ENCODE peak calls at places on chromosomes 11 and 22, in six cellular contexts. T, I, Q, K, A and E are unnamed samples.

GRCh38 chr22:46547179-46547882 is 9.9 kb upstream of the CELSR1 start:
- DNase-seq in I (no peak), T (peak), K (no peak), A (peak), Q (no peak), E (no peak)

GRCh38 chr22:25451480-25452114 is 112.9 kb upstream of the GRK3 start:
- DNase-seq in I (no peak), T (no peak), A (no peak), Q (no peak), K (no peak), E (no peak)

GRCh38 chr11:128294001-128294684 is 293.2 kb downstream of the ETS1 start:
- DNase-seq in A (no peak), I (no peak), K (no peak), T (no peak), Q (no peak), E (no peak)

GRCh38 chr11:69040581-69041260 is 8.0 kb upstream of the TPCN2 start:
- DNase-seq in A (no peak), T (peak), Q (no peak), K (no peak), I (peak), E (no peak)

GRCh38 chr22:37269930-37270678 is 12.2 kb upstream of the CYTH4 start:
- DNase-seq in T (peak), Q (no peak), I (no peak), K (no peak), A (no peak), E (no peak)

GRCh38 chr11:1478544-1478943 is 8.0 kb downstream of the MOB2 start:
- DNase-seq in I (no peak), A (no peak), K (peak), T (no peak), Q (no peak), E (no peak)

GRCh38 chr22:28813772-28814518 is 13.6 kb upstream of the XBP1 start:
- DNase-seq in Q (peak), A (peak), T (no peak), I (no peak), K (no peak), E (no peak)

GRCh38 chr22:27625769-27626674 is 175.5 kb downstream of the MN1 start:
- DNase-seq in Q (no peak), K (no peak), A (no peak), T (peak), I (no peak), E (no peak)

GRCh38 chr11:7576671-7577225 is 62.9 kb downstream of the PPFIBP2 start:
- DNase-seq in Q (no peak), T (peak), K (peak), I (no peak), A (no peak), E (no peak)

GRCh38 chr22:17780116-17780740 is 6.0 kb upstream of the BID start:
- DNase-seq in I (no peak), K (no peak), T (no peak), Q (no peak), A (no peak), E (no peak)

GRCh38 chr11:116829525-116830183 is at the start of gene APOC3:
- DNase-seq in A (peak), K (peak), I (no peak), Q (peak), T (peak), E (no peak)

GRCh38 chr11:72769680-72770079 is 17.5 kb upstream of the ARAP1 start:
- DNase-seq in Q (no peak), I (no peak), K (no peak), T (no peak), A (no peak), E (no peak)

GRCh38 chr11:46120711-46121327 is 435 bp downstream of the PHF21A start:
- DNase-seq in Q (peak), I (peak), T (peak), K (peak), A (peak), E (no peak)

GRCh38 chr11:11279956-11280689 is 72.9 kb downstream of the CSNK2A3 start:
- DNase-seq in Q (no peak), K (no peak), T (peak), I (peak), A (peak), E (no peak)

GRCh38 chr11:18243783-18244362 is 4.6 kb downstream of the SAA2 start:
- DNase-seq in Q (peak), I (peak), T (peak), A (peak), K (peak), E (no peak)

GRCh38 chr22:20009582-20010306 is 6.9 kb downstream of the ARVCF start:
- DNase-seq in A (no peak), I (no peak), K (peak), Q (no peak), T (no peak), E (no peak)

GRCh38 chr22:23836692-23837495 is 1.9 kb downstream of the DERL3 start:
- DNase-seq in Q (no peak), T (no peak), A (no peak), I (no peak), K (no peak), E (no peak)

GRCh38 chr11:47616726-47617416 is 22.7 kb upstream of the C1QTNF4 start:
- DNase-seq in I (peak), Q (peak), K (peak), T (peak), A (peak), E (no peak)

GRCh38 chr11:35145249-35145648 is 6.3 kb downstream of the CD44 start:
- DNase-seq in A (no peak), Q (peak), T (peak), I (no peak), K (no peak), E (peak)

GRCh38 chr11:128688896-128689546 is 4.9 kb upstream of the FLI1 start:
- DNase-seq in T (no peak), A (no peak), I (no peak), Q (no peak), K (no peak), E (no peak)

GRCh38 chr11:69636512-69636866 is 4.5 kb upstream of the CCND1 start:
- DNase-seq in A (peak), T (peak), K (no peak), Q (peak), I (peak), E (no peak)

GRCh38 chr11:61694971-61695706 is 14.9 kb downstream of the DAGLA start:
- DNase-seq in A (no peak), Q (peak), K (no peak), T (no peak), I (no peak), E (no peak)

GRCh38 chr11:10413268-10413667 is 41.8 kb upstream of the AMPD3 start:
- DNase-seq in K (peak), Q (peak), I (no peak), A (no peak), T (peak), E (no peak)

GRCh38 chr11:1230456-1231395 is 7.9 kb downstream of the MUC5B start:
- DNase-seq in K (peak), Q (no peak), I (no peak), A (no peak), T (no peak), E (no peak)

GRCh38 chr11:60914620-60915249 is 777 bp downstream of the TMEM109 start:
- DNase-seq in K (no peak), Q (peak), T (no peak), A (peak), I (no peak), E (no peak)